ENCODE peak calls at places on chromosomes 6 and 20, in six cellular contexts. One of them, this sample, is unnamed.

GRCh38 chr6:148329568-148330299 is 12.9 kb upstream of the SASH1 start:
- DNase-seq in tibial nerve: no peak
- DNase-seq in breast epithelium: no peak
- DNase-seq in heart right ventricle: no peak
- DNase-seq in Caco-2: no peak
- DNase-seq in heart left ventricle: no peak
- DNase-seq in this sample: no peak

GRCh38 chr20:12093062-12093796 is 175.5 kb downstream of the BTBD3 start:
- DNase-seq in tibial nerve: no peak
- DNase-seq in breast epithelium: no peak
- DNase-seq in heart right ventricle: no peak
- DNase-seq in Caco-2: no peak
- DNase-seq in heart left ventricle: no peak
- DNase-seq in this sample: no peak

GRCh38 chr20:61303675-61304074 is 51.6 kb downstream of the CDH4 start:
- DNase-seq in tibial nerve: no peak
- DNase-seq in breast epithelium: no peak
- DNase-seq in heart right ventricle: no peak
- DNase-seq in Caco-2: no peak
- DNase-seq in heart left ventricle: no peak
- DNase-seq in this sample: no peak

GRCh38 chr20:3998998-3999397 is 16.4 kb downstream of the RNF24 start:
- DNase-seq in tibial nerve: no peak
- DNase-seq in breast epithelium: no peak
- DNase-seq in heart right ventricle: no peak
- DNase-seq in Caco-2: no peak
- DNase-seq in heart left ventricle: no peak
- DNase-seq in this sample: no peak

GRCh38 chr6:47700051-47700450 is 1.7 kb downstream of the ADGRF4 start:
- DNase-seq in tibial nerve: no peak
- DNase-seq in breast epithelium: no peak
- DNase-seq in heart right ventricle: no peak
- DNase-seq in Caco-2: no peak
- DNase-seq in heart left ventricle: no peak
- DNase-seq in this sample: peak; percentile 12

GRCh38 chr20:24580006-24580405 is 110.6 kb downstream of the SYNDIG1 start:
- DNase-seq in tibial nerve: no peak
- DNase-seq in breast epithelium: no peak
- DNase-seq in heart right ventricle: no peak
- DNase-seq in Caco-2: no peak
- DNase-seq in heart left ventricle: no peak
- DNase-seq in this sample: no peak

GRCh38 chr20:1462001-1462400 is 4.6 kb downstream of the NSFL1C start:
- DNase-seq in tibial nerve: no peak
- DNase-seq in breast epithelium: no peak
- DNase-seq in heart right ventricle: no peak
- DNase-seq in Caco-2: no peak
- DNase-seq in heart left ventricle: no peak
- DNase-seq in this sample: no peak

GRCh38 chr6:43174263-43175112 is 3.4 kb downstream of the SRF start:
- DNase-seq in tibial nerve: peak; percentile 98
- DNase-seq in breast epithelium: peak; percentile 95
- DNase-seq in heart right ventricle: peak; percentile 98
- DNase-seq in Caco-2: peak; percentile 93
- DNase-seq in heart left ventricle: peak; percentile 99
- DNase-seq in this sample: peak; percentile 97

GRCh38 chr6:24430086-24430485 is 27.4 kb downstream of the MRS2 start:
- DNase-seq in tibial nerve: no peak
- DNase-seq in breast epithelium: no peak
- DNase-seq in heart right ventricle: no peak
- DNase-seq in Caco-2: no peak
- DNase-seq in heart left ventricle: no peak
- DNase-seq in this sample: no peak

GRCh38 chr6:29847871-29848630 is 20.4 kb downstream of the HLA-G start:
- DNase-seq in tibial nerve: peak; percentile 77
- DNase-seq in breast epithelium: peak; percentile 69
- DNase-seq in heart right ventricle: peak; percentile 67
- DNase-seq in Caco-2: peak; percentile 75
- DNase-seq in heart left ventricle: peak; percentile 70
- DNase-seq in this sample: peak; percentile 85

DNA sequence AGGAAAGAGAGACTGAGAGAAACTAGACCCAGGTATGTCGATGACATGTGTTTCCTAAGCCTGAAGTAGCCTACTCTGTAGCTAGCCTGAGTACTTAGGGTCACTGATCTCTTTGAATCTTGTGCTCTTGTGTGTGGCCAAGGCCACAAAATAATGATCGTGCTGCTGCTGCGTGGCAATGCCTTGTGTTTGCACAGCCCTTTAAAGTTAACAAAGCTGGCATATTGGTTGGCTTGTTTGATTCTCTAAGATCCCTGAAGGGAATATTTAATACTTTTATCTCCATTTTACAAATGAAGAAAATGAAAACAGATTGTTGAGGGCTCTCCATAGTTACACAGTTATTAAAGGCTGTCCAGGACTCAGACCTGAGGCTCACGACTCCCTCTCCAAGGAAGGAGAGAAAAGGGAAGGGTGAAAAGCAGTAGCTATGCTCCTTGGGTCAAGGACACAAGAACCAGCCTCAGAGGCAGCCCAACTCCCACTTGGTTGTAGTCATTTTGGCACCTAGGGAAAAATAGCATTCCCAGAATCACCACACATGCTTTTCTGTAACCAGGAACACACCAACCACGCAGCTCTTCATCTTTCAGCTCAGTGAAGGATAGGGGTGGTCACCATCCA is 130.7 kb downstream of the LRFN2 start:
- DNase-seq in tibial nerve: no peak
- DNase-seq in breast epithelium: no peak
- DNase-seq in heart right ventricle: no peak
- DNase-seq in Caco-2: no peak
- DNase-seq in heart left ventricle: no peak
- DNase-seq in this sample: no peak
- H3K27me3 ChIP-seq in tibial nerve: no peaks in the 10 kb centered on the region
- H3K27me3 ChIP-seq in breast epithelium: no peaks in the 10 kb centered on the region
- H3K27me3 ChIP-seq in heart right ventricle: peaks cover 54% of the 10 kb centered on the region
- H3K27me3 ChIP-seq in Caco-2: no peaks in the 10 kb centered on the region
- H3K27me3 ChIP-seq in heart left ventricle: no peaks in the 10 kb centered on the region
- H3K27me3 ChIP-seq in this sample: no peaks in the 10 kb centered on the region

DNA sequence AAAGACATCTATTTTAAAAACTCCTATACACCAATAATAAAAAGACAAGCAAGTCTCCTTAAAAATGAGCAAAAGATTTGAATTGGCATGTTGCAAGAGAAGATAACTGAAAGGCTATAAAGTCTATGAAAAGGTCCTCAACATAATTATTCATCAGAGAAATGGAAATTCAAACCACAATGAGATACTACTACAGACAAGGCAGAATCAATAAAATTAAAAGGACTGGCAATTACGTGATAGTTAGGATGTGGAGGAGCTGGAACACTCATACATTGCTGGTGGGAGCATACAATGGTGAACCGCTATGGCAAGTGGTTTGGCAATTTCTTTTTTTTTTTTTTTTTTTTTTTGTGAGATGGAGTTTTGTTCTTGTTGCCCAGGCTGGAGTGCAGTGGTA is 43.8 kb upstream of the KIF13A start:
- DNase-seq in tibial nerve: no peak
- DNase-seq in breast epithelium: no peak
- DNase-seq in heart right ventricle: no peak
- DNase-seq in Caco-2: no peak
- DNase-seq in heart left ventricle: no peak
- DNase-seq in this sample: no peak
- H3K4me1 ChIP-seq in tibial nerve: no peaks in the 10 kb centered on the region
- H3K4me1 ChIP-seq in breast epithelium: no peaks in the 10 kb centered on the region
- H3K4me1 ChIP-seq in heart right ventricle: no peaks in the 10 kb centered on the region
- H3K4me1 ChIP-seq in Caco-2: no peaks in the 10 kb centered on the region
- H3K4me1 ChIP-seq in heart left ventricle: no peaks in the 10 kb centered on the region
- H3K4me1 ChIP-seq in this sample: no peaks in the 10 kb centered on the region

GRCh38 chr6:34871853-34872252 is 16.0 kb downstream of the TAF11 start:
- DNase-seq in tibial nerve: no peak
- DNase-seq in breast epithelium: no peak
- DNase-seq in heart right ventricle: no peak
- DNase-seq in Caco-2: no peak
- DNase-seq in heart left ventricle: no peak
- DNase-seq in this sample: no peak
- H3K36me3 ChIP-seq in tibial nerve: peaks cover 100% of the 10 kb centered on the region
- H3K36me3 ChIP-seq in breast epithelium: no peaks in the 10 kb centered on the region
- H3K36me3 ChIP-seq in heart right ventricle: peaks cover 98% of the 10 kb centered on the region
- H3K36me3 ChIP-seq in Caco-2: peaks cover 8% of the 10 kb centered on the region
- H3K36me3 ChIP-seq in heart left ventricle: peaks cover 79% of the 10 kb centered on the region
- H3K36me3 ChIP-seq in this sample: no peaks in the 10 kb centered on the region

GRCh38 chr6:150024646-150025155 is 631 bp downstream of the RAET1L start:
- DNase-seq in tibial nerve: no peak
- DNase-seq in breast epithelium: no peak
- DNase-seq in heart right ventricle: no peak
- DNase-seq in Caco-2: no peak
- DNase-seq in heart left ventricle: no peak
- DNase-seq in this sample: no peak
- H3K27me3 ChIP-seq in tibial nerve: peaks cover 47% of the 10 kb centered on the region
- H3K27me3 ChIP-seq in breast epithelium: peaks cover 14% of the 10 kb centered on the region
- H3K27me3 ChIP-seq in heart right ventricle: peaks cover 51% of the 10 kb centered on the region
- H3K27me3 ChIP-seq in Caco-2: no peaks in the 10 kb centered on the region
- H3K27me3 ChIP-seq in heart left ventricle: peaks cover 28% of the 10 kb centered on the region
- H3K27me3 ChIP-seq in this sample: peaks cover 22% of the 10 kb centered on the region

GRCh38 chr6:158041370-158041769 is 59.7 kb downstream of the SYNJ2 start:
- DNase-seq in tibial nerve: no peak
- DNase-seq in breast epithelium: no peak
- DNase-seq in heart right ventricle: no peak
- DNase-seq in Caco-2: no peak
- DNase-seq in heart left ventricle: no peak
- DNase-seq in this sample: no peak
- H3K4me1 ChIP-seq in tibial nerve: peaks cover 4% of the 10 kb centered on the region
- H3K4me1 ChIP-seq in breast epithelium: peaks cover 6% of the 10 kb centered on the region
- H3K4me1 ChIP-seq in heart right ventricle: peaks cover 29% of the 10 kb centered on the region
- H3K4me1 ChIP-seq in Caco-2: peaks cover 70% of the 10 kb centered on the region
- H3K4me1 ChIP-seq in heart left ventricle: peaks cover 27% of the 10 kb centered on the region
- H3K4me1 ChIP-seq in this sample: peaks cover 44% of the 10 kb centered on the region

GRCh38 chr6:8429821-8430220 is 5.5 kb downstream of the SLC35B3 start:
- DNase-seq in tibial nerve: no peak
- DNase-seq in breast epithelium: no peak
- DNase-seq in heart right ventricle: no peak
- DNase-seq in Caco-2: no peak
- DNase-seq in heart left ventricle: no peak
- DNase-seq in this sample: no peak
- H3K36me3 ChIP-seq in tibial nerve: peaks cover 45% of the 10 kb centered on the region
- H3K36me3 ChIP-seq in breast epithelium: peaks cover 4% of the 10 kb centered on the region
- H3K36me3 ChIP-seq in heart right ventricle: peaks cover 51% of the 10 kb centered on the region
- H3K36me3 ChIP-seq in Caco-2: no peaks in the 10 kb centered on the region
- H3K36me3 ChIP-seq in heart left ventricle: peaks cover 25% of the 10 kb centered on the region
- H3K36me3 ChIP-seq in this sample: no peaks in the 10 kb centered on the region

GRCh38 chr20:2804921-2805681 is 4.7 kb upstream of the CPXM1 start:
- DNase-seq in tibial nerve: no peak
- DNase-seq in breast epithelium: no peak
- DNase-seq in heart right ventricle: no peak
- DNase-seq in Caco-2: no peak
- DNase-seq in heart left ventricle: no peak
- DNase-seq in this sample: no peak

GRCh38 chr20:2807019-2807418 is 6.6 kb upstream of the CPXM1 start:
- DNase-seq in tibial nerve: no peak
- DNase-seq in breast epithelium: no peak
- DNase-seq in heart right ventricle: no peak
- DNase-seq in Caco-2: no peak
- DNase-seq in heart left ventricle: no peak
- DNase-seq in this sample: no peak

GRCh38 chr20:2804041-2804828 is 3.8 kb upstream of the CPXM1 start:
- DNase-seq in tibial nerve: no peak
- DNase-seq in breast epithelium: no peak
- DNase-seq in heart right ventricle: no peak
- DNase-seq in Caco-2: no peak
- DNase-seq in heart left ventricle: no peak
- DNase-seq in this sample: no peak

GRCh38 chr20:2806351-2806701 is 5.9 kb upstream of the CPXM1 start:
- DNase-seq in tibial nerve: no peak
- DNase-seq in breast epithelium: no peak
- DNase-seq in heart right ventricle: no peak
- DNase-seq in Caco-2: no peak
- DNase-seq in heart left ventricle: no peak
- DNase-seq in this sample: no peak

DNA sequence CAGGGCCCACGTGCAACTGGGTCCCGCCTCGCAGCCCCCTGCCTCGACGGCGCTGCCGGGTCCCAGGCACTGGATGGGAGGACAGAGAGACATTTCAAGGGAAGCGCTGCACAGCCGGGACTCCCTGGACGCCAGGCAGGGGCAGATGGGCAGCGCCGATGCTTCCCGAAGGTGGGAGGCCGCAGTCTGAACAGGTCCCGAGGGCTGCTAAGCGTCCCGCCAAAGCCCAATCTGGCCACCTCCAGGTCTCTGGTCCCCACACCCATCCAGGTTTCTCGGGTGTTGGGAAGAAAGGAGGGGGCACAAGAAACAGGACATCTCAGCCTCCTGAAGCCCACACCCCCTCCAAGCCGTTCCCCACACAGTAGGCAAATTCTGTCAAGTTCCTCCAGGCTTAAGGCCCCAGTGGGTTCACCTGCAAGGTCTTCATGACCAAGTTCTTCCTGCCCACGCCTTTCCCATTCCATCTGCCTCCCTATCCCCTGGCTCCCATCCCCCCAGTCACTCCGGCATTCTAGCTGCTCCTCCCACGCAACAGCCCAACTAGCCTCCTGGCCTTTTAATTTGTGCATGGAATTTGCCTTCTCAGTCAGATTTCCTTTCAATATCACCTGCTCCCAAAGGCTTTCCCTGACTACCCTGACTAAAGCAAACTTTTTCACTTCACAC is 5.4 kb upstream of the CPXM1 start:
- DNase-seq in tibial nerve: no peak
- DNase-seq in breast epithelium: no peak
- DNase-seq in heart right ventricle: no peak
- DNase-seq in Caco-2: no peak
- DNase-seq in heart left ventricle: no peak
- DNase-seq in this sample: no peak
- H3K27me3 ChIP-seq in tibial nerve: peaks cover 81% of the 10 kb centered on the region
- H3K27me3 ChIP-seq in breast epithelium: peaks cover 20% of the 10 kb centered on the region
- H3K27me3 ChIP-seq in heart right ventricle: peaks cover 95% of the 10 kb centered on the region
- H3K27me3 ChIP-seq in Caco-2: no peaks in the 10 kb centered on the region
- H3K27me3 ChIP-seq in heart left ventricle: peaks cover 58% of the 10 kb centered on the region
- H3K27me3 ChIP-seq in this sample: peaks cover 25% of the 10 kb centered on the region

This sample was measured in adrenal gland.